ENCODE peak calls at places on chromosomes 13 and 19, in seven cellular contexts. E, G, M, V, U, A and F are unnamed samples.

GRCh38 chr13:99959538-99960230 is 11.9 kb downstream of the ZIC5 start:
- DNase-seq in E (no peak), G (no peak), M (no peak), V (no peak), U (no peak), A (no peak), F (no peak)

GRCh38 chr19:3665681-3666544 is 34.4 kb downstream of the PIP5K1C start:
- DNase-seq in E (peak), G (peak), M (peak), V (peak), U (peak), A (peak), F (peak)

GRCh38 chr13:40329682-40330485 is 336.6 kb downstream of the FOXO1 start:
- DNase-seq in E (no peak), G (no peak), M (no peak), V (no peak), U (no peak), A (no peak), F (no peak)

GRCh38 chr13:36192166-36192565 is 22.2 kb downstream of the SOHLH2 start:
- DNase-seq in E (no peak), G (no peak), M (no peak), V (no peak), U (no peak), A (no peak), F (no peak)

GRCh38 chr19:58558066-58558622 is at the start of gene UBE2M:
- DNase-seq in E (no peak), G (peak), M (no peak), V (no peak), U (peak), A (no peak), F (peak)

GRCh38 chr19:44553478-44554171 is 24.1 kb upstream of the CEACAM20 start:
- DNase-seq in E (no peak), G (no peak), M (no peak), V (no peak), U (no peak), A (no peak), F (no peak)

GRCh38 chr13:106143930-106144709 is 391.3 kb downstream of the EFNB2 start:
- DNase-seq in E (peak), G (no peak), M (no peak), V (no peak), U (no peak), A (no peak), F (no peak)

GRCh38 chr13:39144941-39145533 is 106.8 kb downstream of the NHLRC3 start:
- DNase-seq in E (peak), G (peak), M (no peak), V (peak), U (no peak), A (peak), F (peak)

GRCh38 chr19:46159893-46160775 is 12.1 kb downstream of the IGFL2 start:
- DNase-seq in E (no peak), G (no peak), M (no peak), V (no peak), U (no peak), A (no peak), F (no peak)

GRCh38 chr13:40191186-40191980 is 475.1 kb downstream of the FOXO1 start:
- DNase-seq in E (no peak), G (no peak), M (no peak), V (no peak), U (no peak), A (no peak), F (no peak)

GRCh38 chr13:73000027-73000674 is 58.7 kb upstream of the KLF5 start:
- DNase-seq in E (peak), G (no peak), M (no peak), V (no peak), U (no peak), A (no peak), F (no peak)

GRCh38 chr13:49400755-49401659 is 42.9 kb downstream of the CAB39L start:
- DNase-seq in E (no peak), G (peak), M (no peak), V (no peak), U (no peak), A (no peak), F (no peak)

GRCh38 chr13:30829145-30829544 is 76.9 kb upstream of the MEDAG start:
- DNase-seq in E (no peak), G (peak), M (no peak), V (no peak), U (no peak), A (no peak), F (no peak)

GRCh38 chr19:17448190-17448967 is at the start of gene TMEM221:
- DNase-seq in E (peak), G (peak), M (no peak), V (peak), U (peak), A (peak), F (no peak)

GRCh38 chr19:13132471-13133166 is 14.6 kb downstream of the NACC1 start:
- DNase-seq in E (no peak), G (no peak), M (no peak), V (peak), U (no peak), A (no peak), F (no peak)

GRCh38 chr19:53102701-53103140 is 501 bp downstream of the ZNF160 start:
- DNase-seq in E (no peak), G (peak), M (no peak), V (peak), U (no peak), A (no peak), F (peak)

GRCh38 chr13:23579886-23580706 is 9.9 kb downstream of the TNFRSF19 start:
- DNase-seq in E (no peak), G (no peak), M (no peak), V (no peak), U (no peak), A (no peak), F (no peak)

GRCh38 chr19:49614096-49614857 is 23.3 kb downstream of the PRR12 start:
- DNase-seq in E (no peak), G (peak), M (no peak), V (no peak), U (no peak), A (no peak), F (no peak)

GRCh38 chr19:4130635-4131438 is 6.9 kb upstream of the MAP2K2 start:
- DNase-seq in E (no peak), G (peak), M (no peak), V (no peak), U (no peak), A (no peak), F (no peak)

GRCh38 chr19:2610637-2611482 is 91.6 kb downstream of the GNG7 start:
- DNase-seq in E (peak), G (peak), M (peak), V (peak), U (peak), A (peak), F (peak)

GRCh38 chr19:9406798-9407352 is 28.5 kb downstream of the ZNF266 start:
- DNase-seq in E (no peak), G (no peak), M (no peak), V (peak), U (no peak), A (peak), F (peak)

GRCh38 chr19:3433313-3433712 is 47.0 kb downstream of the SMIM24 start:
- DNase-seq in E (no peak), G (peak), M (no peak), V (no peak), U (no peak), A (no peak), F (no peak)

GRCh38 chr19:19531951-19532805 is 3.5 kb downstream of the YJEFN3 start:
- DNase-seq in E (peak), G (peak), M (no peak), V (peak), U (peak), A (peak), F (peak)

GRCh38 chr19:51181913-51182419 is 39.9 kb downstream of the SIGLEC7 start:
- DNase-seq in E (no peak), G (peak), M (no peak), V (no peak), U (no peak), A (no peak), F (no peak)

GRCh38 chr13:31929031-31929770 is 102.4 kb upstream of the FRY start:
- DNase-seq in E (no peak), G (no peak), M (no peak), V (no peak), U (no peak), A (no peak), F (no peak)

GRCh38 chr13:49669735-49670309 is 21.5 kb downstream of the EBPL start:
- DNase-seq in E (peak), G (peak), M (no peak), V (no peak), U (no peak), A (peak), F (peak)

GRCh38 chr19:35224681-35225604 is 3.6 kb downstream of the FAM187B start:
- DNase-seq in E (no peak), G (peak), M (no peak), V (no peak), U (no peak), A (no peak), F (no peak)

GRCh38 chr13:93116809-93117208 is 109.8 kb upstream of the GPC6 start:
- DNase-seq in E (peak), G (no peak), M (no peak), V (no peak), U (no peak), A (no peak), F (peak)

GRCh38 chr19:50843205-50843604 is 9.8 kb upstream of the KLK15 start:
- DNase-seq in E (no peak), G (no peak), M (no peak), V (no peak), U (no peak), A (no peak), F (no peak)

GRCh38 chr13:25217023-25217909 is 45.2 kb upstream of the AMER2 start:
- DNase-seq in E (no peak), G (peak), M (no peak), V (no peak), U (no peak), A (no peak), F (no peak)

GRCh38 chr13:80666782-80667537 is 326.0 kb upstream of the SPRY2 start:
- DNase-seq in E (no peak), G (no peak), M (no peak), V (no peak), U (no peak), A (no peak), F (no peak)

GRCh38 chr19:14550201-14550754 is 20.9 kb downstream of the TECR start:
- DNase-seq in E (no peak), G (no peak), M (no peak), V (no peak), U (no peak), A (no peak), F (no peak)